ENCODE peak calls at places on chromosome 6, in ten cellular contexts. N is fibroblast of pulmonary artery, T is LNCaP clone FGC, G is right atrium auricular region, C is IMR-90, A is bronchial epithelial cell, U is prostate gland, H is choroid plexus epithelial cell, E is tibial artery, Q is mesendoderm. O is an unnamed sample.

GRCh38 chr6:169804427-169804826 is 53.0 kb downstream of the ERMARD start:
- DNase-seq in A (no peak), C (no peak), U (no peak), E (no peak), Q (peak; percentile 63), N (no peak), H (no peak), G (no peak), T (no peak), O (no peak)

GRCh38 chr6:98044791-98045190 is 761.8 kb upstream of the MMS22L start:
- DNase-seq in C (no peak), H (no peak), A (no peak), T (no peak), U (no peak), Q (peak; percentile 5), E (no peak), N (no peak), G (no peak), O (no peak)

GRCh38 chr6:159929819-159930218 is 39.0 kb downstream of the MAS1 start:
- DNase-seq in A (peak; percentile 8), T (no peak), Q (no peak), E (no peak), N (peak; percentile 17), H (peak; percentile 58), G (no peak), U (no peak), C (no peak), O (peak; percentile 87)

GRCh38 chr6:166954118-166954713 is 2.1 kb downstream of the RNASET2 start:
- DNase-seq in N (no peak), G (no peak), C (no peak), U (no peak), A (no peak), Q (no peak), E (no peak), H (no peak), T (no peak), O (peak; percentile 29)

GRCh38 chr6:142631517-142632385 is 313.2 kb downstream of the HIVEP2 start:
- DNase-seq in T (no peak), Q (no peak), U (no peak), E (no peak), N (no peak), A (no peak), H (no peak), G (no peak), C (no peak), O (no peak)

GRCh38 chr6:40996591-40997247 is 42.3 kb downstream of the UNC5CL start:
- DNase-seq in U (peak; percentile 21), Q (peak; percentile 92), G (peak; percentile 52), N (peak; percentile 39), E (no peak), H (peak; percentile 29), A (peak; percentile 3), T (peak; percentile 47), C (peak; percentile 17), O (no peak)

GRCh38 chr6:75266716-75267291 is 17.8 kb downstream of the TMEM30A start:
- DNase-seq in G (no peak), N (peak; percentile 77), E (no peak), T (no peak), Q (peak; percentile 56), H (peak; percentile 82), U (no peak), C (peak; percentile 76), A (peak; percentile 66), O (peak; percentile 57)

GRCh38 chr6:149862901-149863595 is 1.1 kb downstream of the LRP11 start:
- DNase-seq in H (peak; percentile 71), G (peak; percentile 75), Q (peak; percentile 63), N (peak; percentile 66), T (peak; percentile 83), U (peak; percentile 77), C (peak; percentile 57), E (peak; percentile 72), A (peak; percentile 65), O (peak; percentile 50)

GRCh38 chr6:27311806-27312145 is 297 bp downstream of the POM121L2 start:
- DNase-seq in E (no peak), T (no peak), N (no peak), U (no peak), Q (no peak), A (no peak), H (no peak), C (no peak), G (no peak), O (no peak)

GRCh38 chr6:27314046-27314445 is 2.0 kb upstream of the POM121L2 start:
- DNase-seq in N (no peak), C (no peak), H (no peak), U (no peak), T (no peak), E (no peak), G (no peak), Q (no peak), A (no peak), O (no peak)

GRCh38 chr6:27312146-27312949 is at the start of gene POM121L2:
- DNase-seq in C (peak; percentile 28), U (peak; percentile 73), H (peak; percentile 61), Q (peak; percentile 92), G (no peak), N (peak; percentile 56), E (no peak), T (peak; percentile 69), A (peak; percentile 69), O (peak; percentile 77)

GRCh38 chr6:27312950-27313271 is 838 bp upstream of the POM121L2 start:
- DNase-seq in C (no peak), U (no peak), G (no peak), A (no peak), T (no peak), E (no peak), N (no peak), Q (no peak), H (no peak), O (no peak)
- H3K4me3 ChIP-seq in C (no peak overlapping the region), U (peak overlapping the region; percentile 31), G (no peak overlapping the region), A (peak overlapping the region; percentile 60), T (peak overlapping the region; percentile 58), E (no peak overlapping the region), N (peak overlapping the region; percentile 59), Q (no peak overlapping the region), H (peak overlapping the region; percentile 60), O (peak overlapping the region; percentile 78)

GRCh38 chr6:44221961-44222335 is 1.4 kb upstream of the SLC29A1 start:
- DNase-seq in A (no peak), E (no peak), G (no peak), C (no peak), T (no peak), U (no peak), N (no peak), H (no peak), Q (no peak), O (no peak)

GRCh38 chr6:44221291-44221960 is 2.0 kb upstream of the SLC29A1 start:
- DNase-seq in U (peak; percentile 88), H (peak; percentile 79), E (peak; percentile 95), T (peak; percentile 32), Q (peak; percentile 79), A (peak; percentile 79), C (peak; percentile 62), N (peak; percentile 87), G (peak; percentile 94), O (peak; percentile 88)

GRCh38 chr6:44219053-44219814 is 2.5 kb downstream of the MYMX start:
- DNase-seq in H (peak; percentile 82), G (peak; percentile 86), C (peak; percentile 55), N (peak; percentile 58), T (no peak), Q (peak; percentile 93), E (peak; percentile 90), A (no peak), U (peak; percentile 54), O (peak; percentile 86)

GRCh38 chr6:44220913-44221290 is 2.5 kb upstream of the SLC29A1 start:
- DNase-seq in C (no peak), Q (no peak), U (no peak), H (no peak), T (no peak), N (no peak), G (no peak), E (no peak), A (no peak), O (no peak)

DNA sequence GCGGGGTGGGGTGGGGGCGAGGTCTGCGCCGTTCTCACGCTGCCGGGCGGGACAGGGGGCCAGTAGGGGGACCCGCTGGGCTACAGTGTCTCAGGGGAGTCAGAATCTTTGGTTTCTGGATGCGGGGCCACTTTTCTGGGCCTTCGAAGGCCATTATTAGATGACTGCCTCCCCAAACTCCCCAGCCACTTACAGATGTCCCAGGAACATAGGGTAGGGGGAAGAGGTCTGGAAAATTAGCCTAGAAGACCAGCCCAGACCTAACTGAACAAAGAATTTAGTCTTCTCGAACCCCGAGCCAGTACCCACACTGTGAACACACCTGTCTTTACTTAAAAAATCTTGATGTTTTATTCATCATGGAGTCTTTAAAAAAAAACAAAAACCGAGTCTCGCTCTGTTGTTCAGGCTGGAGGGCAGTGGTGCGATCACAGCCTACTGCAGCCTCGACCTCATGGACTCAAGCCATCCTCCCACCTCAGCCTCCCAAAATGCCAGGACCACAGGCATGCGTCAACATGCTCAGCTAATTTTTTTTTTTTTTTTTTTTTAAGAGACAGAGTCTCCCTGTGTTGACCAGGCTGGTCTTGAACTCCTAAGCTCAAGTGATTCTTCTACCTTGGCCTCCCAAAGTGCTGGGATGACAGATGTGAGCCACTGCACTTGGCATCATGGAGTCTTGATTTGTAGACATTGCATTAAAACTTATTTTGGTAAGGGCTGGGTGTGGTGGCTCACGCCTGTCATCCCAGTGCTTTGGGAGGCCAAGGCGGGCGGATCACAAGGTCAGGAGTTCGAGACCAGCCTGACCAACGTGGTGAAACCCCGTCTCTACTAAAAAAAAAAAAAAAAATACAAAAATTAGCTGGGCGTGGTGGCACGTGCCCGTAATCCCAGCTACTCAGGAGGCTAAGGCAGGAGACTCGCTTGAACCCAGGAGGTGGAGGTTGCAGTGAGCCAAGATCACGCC is 3.3 kb upstream of the SLC29A1 start:
- DNase-seq in E (no peak), H (no peak), A (no peak), C (no peak), G (no peak), N (no peak), T (no peak), Q (no peak), U (no peak), O (no peak)
- H3K4me3 ChIP-seq in E (peak overlapping the region; percentile 68), H (no peak overlapping the region), A (no peak overlapping the region), C (no peak overlapping the region), G (peak overlapping the region; percentile 52), N (peak overlapping the region; percentile 44), T (no peak overlapping the region), Q (no peak overlapping the region), U (peak overlapping the region; percentile 39), O (peak overlapping the region; percentile 73)

DNA sequence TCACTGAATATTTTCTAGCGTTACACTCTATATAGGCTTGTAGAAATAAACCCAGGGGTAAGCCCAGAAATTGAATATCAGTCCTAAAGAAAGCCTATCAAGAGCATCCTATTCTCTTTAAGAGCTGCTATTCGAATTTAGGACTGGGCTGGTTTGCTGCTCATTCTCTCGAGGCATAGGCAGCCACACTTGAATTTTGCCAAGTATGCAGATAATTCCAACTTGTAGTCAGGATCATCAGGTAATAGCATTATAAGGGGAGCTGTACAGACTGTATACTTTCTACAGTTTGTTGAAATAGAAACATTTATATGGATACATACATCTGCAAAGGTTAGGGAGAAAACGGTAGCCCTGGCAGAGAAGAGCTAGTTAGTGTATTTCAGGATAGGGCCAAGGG is 2.1 kb upstream of the ZBTB2 start:
- DNase-seq in A (no peak), T (no peak), N (no peak), G (no peak), U (no peak), H (no peak), C (no peak), Q (no peak), E (no peak), O (no peak)
- H3K4me3 ChIP-seq in A (no peak overlapping the region), T (no peak overlapping the region), N (no peak overlapping the region), G (no peak overlapping the region), U (no peak overlapping the region), H (no peak overlapping the region), C (no peak overlapping the region), Q (no peak overlapping the region), E (no peak overlapping the region), O (peak overlapping the region; percentile 91)

DNA sequence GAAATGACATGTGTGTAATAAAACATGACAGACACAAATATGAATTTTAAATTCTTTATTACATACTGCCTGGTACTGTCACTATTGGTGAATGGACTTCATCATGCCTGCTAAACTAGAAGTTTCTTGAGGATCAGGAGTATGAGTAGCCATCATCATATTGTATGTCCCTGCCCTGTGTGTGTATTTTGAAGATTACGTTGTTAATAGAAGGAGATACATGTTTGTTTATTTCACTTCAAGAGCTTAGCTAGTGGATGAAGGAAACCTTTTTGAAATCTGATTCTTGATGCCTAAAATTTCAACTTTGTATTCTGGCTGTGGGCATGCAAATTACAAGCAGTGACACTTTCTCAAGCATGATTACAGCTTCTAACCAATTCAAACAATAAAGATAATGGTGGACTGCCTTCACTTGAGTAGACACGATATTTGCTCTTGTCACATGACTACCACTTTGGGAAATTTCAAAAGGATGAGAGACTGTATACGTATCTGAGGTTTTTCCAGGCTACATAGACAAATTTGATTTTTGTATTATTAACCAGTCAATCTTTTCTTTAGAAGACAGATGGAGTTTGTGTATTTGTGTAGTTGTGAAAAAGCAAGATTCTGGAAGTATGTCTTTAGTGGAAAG is 3.5 kb downstream of the TBPL1 start:
- DNase-seq in Q (no peak), U (no peak), C (no peak), G (no peak), A (no peak), H (no peak), T (no peak), N (no peak), E (no peak), O (no peak)
- H3K4me3 ChIP-seq in Q (no peak overlapping the region), U (no peak overlapping the region), C (no peak overlapping the region), G (no peak overlapping the region), A (no peak overlapping the region), H (no peak overlapping the region), T (no peak overlapping the region), N (no peak overlapping the region), E (no peak overlapping the region), O (no peak overlapping the region)

O was measured in GM12865.